ENCODE peak calls at places on chromosome 3, in eight cellular contexts. One of them, this sample, is unnamed. For H3K4me1, the result is how much of the 10 kb centered on the place peaks cover.

GRCh38 chr3:129045675-129046036 is 14.9 kb upstream of the GP9 start:
- DNase-seq in tibial artery: no peak
- DNase-seq in IMR-90: no peak
- DNase-seq in OCI-LY7: no peak
- DNase-seq in thyroid gland: no peak
- DNase-seq in body of pancreas: peak
- DNase-seq in kidney: no peak
- DNase-seq in GM23248: peak
- DNase-seq in this sample: no peak

GRCh38 chr3:107367353-107367752 is 9.9 kb upstream of the CCDC54 start:
- DNase-seq in tibial artery: no peak
- DNase-seq in IMR-90: peak
- DNase-seq in OCI-LY7: peak
- DNase-seq in thyroid gland: no peak
- DNase-seq in body of pancreas: peak
- DNase-seq in kidney: no peak
- DNase-seq in GM23248: peak
- DNase-seq in this sample: no peak

GRCh38 chr3:196339493-196340254 is 1.5 kb upstream of the TM4SF19 start:
- DNase-seq in tibial artery: no peak
- DNase-seq in IMR-90: peak
- DNase-seq in OCI-LY7: no peak
- DNase-seq in thyroid gland: no peak
- DNase-seq in body of pancreas: no peak
- DNase-seq in kidney: no peak
- DNase-seq in GM23248: peak
- DNase-seq in this sample: no peak

GRCh38 chr3:194332858-194333211 is 18.3 kb downstream of the CPN2 start:
- DNase-seq in tibial artery: no peak
- DNase-seq in IMR-90: no peak
- DNase-seq in OCI-LY7: no peak
- DNase-seq in thyroid gland: no peak
- DNase-seq in body of pancreas: no peak
- DNase-seq in kidney: no peak
- DNase-seq in GM23248: no peak
- DNase-seq in this sample: no peak

GRCh38 chr3:21673393-21673792 is 77.6 kb downstream of the ZNF385D start:
- DNase-seq in tibial artery: no peak
- DNase-seq in IMR-90: no peak
- DNase-seq in OCI-LY7: no peak
- DNase-seq in thyroid gland: no peak
- DNase-seq in body of pancreas: no peak
- DNase-seq in kidney: no peak
- DNase-seq in GM23248: peak
- DNase-seq in this sample: no peak

GRCh38 chr3:55426486-55426885 is 60.6 kb downstream of the WNT5A start:
- DNase-seq in tibial artery: no peak
- DNase-seq in IMR-90: peak
- DNase-seq in OCI-LY7: no peak
- DNase-seq in thyroid gland: no peak
- DNase-seq in body of pancreas: no peak
- DNase-seq in kidney: no peak
- DNase-seq in GM23248: peak
- DNase-seq in this sample: no peak

GRCh38 chr3:125406070-125406469 is 30.9 kb upstream of the ZNF148 start:
- DNase-seq in tibial artery: no peak
- DNase-seq in IMR-90: no peak
- DNase-seq in OCI-LY7: no peak
- DNase-seq in thyroid gland: peak
- DNase-seq in body of pancreas: no peak
- DNase-seq in kidney: no peak
- DNase-seq in GM23248: no peak
- DNase-seq in this sample: no peak

GRCh38 chr3:43523454-43524053 is 98.3 kb downstream of the ANO10 start:
- DNase-seq in tibial artery: no peak
- DNase-seq in IMR-90: peak
- DNase-seq in OCI-LY7: no peak
- DNase-seq in thyroid gland: no peak
- DNase-seq in body of pancreas: no peak
- DNase-seq in kidney: no peak
- DNase-seq in GM23248: peak
- DNase-seq in this sample: no peak

GRCh38 chr3:124601189-124601588 is 129.1 kb upstream of the UMPS start:
- DNase-seq in tibial artery: no peak
- DNase-seq in IMR-90: no peak
- DNase-seq in OCI-LY7: no peak
- DNase-seq in thyroid gland: peak
- DNase-seq in body of pancreas: no peak
- DNase-seq in kidney: no peak
- DNase-seq in GM23248: no peak
- DNase-seq in this sample: no peak

GRCh38 chr3:39419697-39420293 is 13.3 kb downstream of the RPSA start:
- DNase-seq in tibial artery: no peak
- DNase-seq in IMR-90: no peak
- DNase-seq in OCI-LY7: no peak
- DNase-seq in thyroid gland: no peak
- DNase-seq in body of pancreas: no peak
- DNase-seq in kidney: no peak
- DNase-seq in GM23248: no peak
- DNase-seq in this sample: no peak

GRCh38 chr3:153161714-153162512 is at the start of gene RAP2B:
- DNase-seq in tibial artery: peak
- DNase-seq in IMR-90: peak
- DNase-seq in OCI-LY7: peak
- DNase-seq in thyroid gland: peak
- DNase-seq in body of pancreas: peak
- DNase-seq in kidney: peak
- DNase-seq in GM23248: peak
- DNase-seq in this sample: peak

GRCh38 chr3:153164009-153164550 is 2.1 kb downstream of the RAP2B start:
- DNase-seq in tibial artery: no peak
- DNase-seq in IMR-90: no peak
- DNase-seq in OCI-LY7: no peak
- DNase-seq in thyroid gland: no peak
- DNase-seq in body of pancreas: no peak
- DNase-seq in kidney: no peak
- DNase-seq in GM23248: peak
- DNase-seq in this sample: no peak

GRCh38 chr3:153163349-153164008 is 1.5 kb downstream of the RAP2B start:
- DNase-seq in tibial artery: no peak
- DNase-seq in IMR-90: peak
- DNase-seq in OCI-LY7: peak
- DNase-seq in thyroid gland: no peak
- DNase-seq in body of pancreas: no peak
- DNase-seq in kidney: peak
- DNase-seq in GM23248: peak
- DNase-seq in this sample: no peak

GRCh38 chr3:153161138-153161713 is 800 bp upstream of the RAP2B start:
- DNase-seq in tibial artery: peak
- DNase-seq in IMR-90: peak
- DNase-seq in OCI-LY7: peak
- DNase-seq in thyroid gland: peak
- DNase-seq in body of pancreas: peak
- DNase-seq in kidney: peak
- DNase-seq in GM23248: peak
- DNase-seq in this sample: peak

DNA sequence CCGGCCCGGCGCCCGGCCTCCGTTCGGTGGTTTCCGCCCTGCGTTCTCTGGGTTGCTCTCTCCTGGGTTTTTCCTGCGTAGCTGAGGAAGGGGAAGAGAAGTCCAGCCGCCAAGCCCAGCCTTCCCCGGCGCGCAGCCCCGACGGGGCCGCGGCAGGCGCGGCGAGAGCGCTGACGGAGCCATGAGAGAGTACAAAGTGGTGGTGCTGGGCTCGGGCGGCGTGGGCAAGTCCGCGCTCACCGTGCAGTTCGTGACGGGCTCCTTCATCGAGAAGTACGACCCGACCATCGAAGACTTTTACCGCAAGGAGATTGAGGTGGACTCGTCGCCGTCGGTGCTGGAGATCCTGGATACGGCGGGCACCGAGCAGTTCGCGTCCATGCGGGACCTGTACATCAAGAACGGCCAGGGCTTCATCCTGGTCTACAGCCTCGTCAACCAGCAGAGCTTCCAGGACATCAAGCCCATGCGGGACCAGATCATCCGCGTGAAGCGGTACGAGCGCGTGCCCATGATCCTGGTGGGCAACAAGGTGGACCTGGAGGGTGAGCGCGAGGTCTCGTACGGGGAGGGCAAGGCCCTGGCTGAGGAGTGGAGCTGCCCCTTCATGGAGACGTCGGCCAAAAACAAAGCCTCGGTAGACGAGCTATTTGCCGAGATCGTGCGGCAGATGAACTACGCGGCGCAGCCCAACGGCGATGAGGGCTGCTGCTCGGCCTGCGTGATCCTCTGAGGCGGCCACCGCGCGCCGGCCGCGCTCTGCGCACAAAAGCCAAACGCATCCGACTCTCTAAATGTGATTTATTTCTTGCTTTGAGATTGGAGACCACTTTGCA is 705 bp downstream of the RAP2B start:
- DNase-seq in tibial artery: peak
- DNase-seq in IMR-90: peak
- DNase-seq in OCI-LY7: peak
- DNase-seq in thyroid gland: peak
- DNase-seq in body of pancreas: peak
- DNase-seq in kidney: peak
- DNase-seq in GM23248: peak
- DNase-seq in this sample: peak
- H3K4me1 ChIP-seq in tibial artery: under half
- H3K4me1 ChIP-seq in IMR-90: under half
- H3K4me1 ChIP-seq in OCI-LY7: under half
- H3K4me1 ChIP-seq in thyroid gland: under half
- H3K4me1 ChIP-seq in body of pancreas: under half
- H3K4me1 ChIP-seq in kidney: under half
- H3K4me1 ChIP-seq in GM23248: under half
- H3K4me1 ChIP-seq in this sample: under half

DNA sequence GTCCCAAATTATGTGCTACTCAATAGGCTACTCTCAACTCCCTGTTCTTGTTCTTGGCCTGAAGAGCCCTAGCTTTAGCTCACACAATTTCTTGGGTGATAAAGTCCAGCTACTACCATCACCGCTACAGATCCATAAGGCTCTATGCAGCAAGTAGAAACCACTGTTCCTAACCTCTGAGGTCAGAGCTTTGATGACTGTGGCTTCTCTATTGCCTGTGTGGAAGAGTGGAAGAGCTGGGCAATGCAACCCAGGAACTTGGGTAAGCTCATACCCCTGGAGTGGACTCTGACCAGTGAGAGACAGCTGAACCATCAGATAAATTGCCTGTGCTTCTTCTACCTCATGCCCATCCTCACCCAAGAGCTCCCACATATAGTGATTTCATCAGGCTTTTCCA is 172.4 kb upstream of the MBNL1 start:
- DNase-seq in tibial artery: no peak
- DNase-seq in IMR-90: no peak
- DNase-seq in OCI-LY7: no peak
- DNase-seq in thyroid gland: no peak
- DNase-seq in body of pancreas: no peak
- DNase-seq in kidney: no peak
- DNase-seq in GM23248: no peak
- DNase-seq in this sample: no peak
- H3K27ac ChIP-seq in tibial artery: peak
- H3K27ac ChIP-seq in IMR-90: no peak
- H3K27ac ChIP-seq in OCI-LY7: no peak
- H3K27ac ChIP-seq in thyroid gland: no peak
- H3K27ac ChIP-seq in body of pancreas: no peak
- H3K27ac ChIP-seq in kidney: no peak
- H3K27ac ChIP-seq in GM23248: no peak
- H3K27ac ChIP-seq in this sample: no peak

DNA sequence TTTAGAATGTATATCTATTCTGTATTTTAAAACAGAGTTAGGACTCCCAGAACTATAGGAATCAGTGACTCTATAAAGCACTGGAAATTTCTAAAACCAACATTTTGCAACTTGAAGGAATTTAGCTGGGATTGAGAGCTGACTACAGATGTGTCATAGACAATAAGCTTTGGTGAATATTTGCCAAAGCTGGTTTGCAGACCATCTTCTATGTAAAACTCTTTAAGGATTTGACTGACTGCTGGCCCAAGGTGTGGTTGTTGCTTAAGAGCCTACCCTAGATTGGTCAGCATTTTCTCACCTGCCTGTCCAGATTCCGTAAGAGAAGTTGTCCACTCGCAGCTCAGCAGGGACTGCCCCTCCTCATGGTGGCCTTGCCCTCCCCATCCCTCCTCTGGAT is 73.2 kb upstream of the GK5 start:
- DNase-seq in tibial artery: no peak
- DNase-seq in IMR-90: no peak
- DNase-seq in OCI-LY7: no peak
- DNase-seq in thyroid gland: no peak
- DNase-seq in body of pancreas: no peak
- DNase-seq in kidney: no peak
- DNase-seq in GM23248: no peak
- DNase-seq in this sample: no peak
- H3K4me1 ChIP-seq in tibial artery: under half
- H3K4me1 ChIP-seq in IMR-90: under half
- H3K4me1 ChIP-seq in OCI-LY7: under half
- H3K4me1 ChIP-seq in thyroid gland: under half
- H3K4me1 ChIP-seq in body of pancreas: under half
- H3K4me1 ChIP-seq in kidney: under half
- H3K4me1 ChIP-seq in GM23248: under half
- H3K4me1 ChIP-seq in this sample: under half

DNA sequence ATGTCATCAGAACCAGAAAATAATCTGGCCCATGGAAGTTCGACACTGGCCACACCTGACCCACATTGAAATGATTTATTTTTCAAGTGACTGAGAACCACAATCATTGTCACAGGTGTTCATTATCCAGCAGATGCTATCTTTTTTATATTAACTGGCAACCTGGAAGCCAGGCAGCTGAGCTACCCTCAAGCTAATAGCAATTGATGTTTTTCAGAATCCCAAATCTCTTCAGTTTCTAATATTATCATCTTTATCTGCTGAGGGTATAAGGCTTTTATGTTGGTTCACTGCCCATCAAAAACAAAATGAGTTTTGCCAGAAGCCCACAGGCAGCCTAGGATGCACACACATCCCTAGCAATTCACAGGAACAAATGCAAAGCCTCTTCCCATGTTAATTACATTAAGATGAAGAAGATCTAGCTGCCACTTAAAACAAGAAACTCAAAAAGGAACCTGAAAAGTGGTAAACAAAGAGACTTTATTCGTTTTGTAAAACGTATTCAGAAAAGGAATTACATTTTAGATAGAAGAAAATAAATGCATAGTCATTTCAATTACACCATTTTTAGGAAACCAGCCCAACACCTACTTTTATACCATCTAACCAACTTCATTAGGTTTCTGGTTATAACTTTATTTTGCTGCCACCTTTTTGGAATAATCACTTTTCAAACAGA is 40.9 kb upstream of the STRIT1 start:
- DNase-seq in tibial artery: no peak
- DNase-seq in IMR-90: no peak
- DNase-seq in OCI-LY7: no peak
- DNase-seq in thyroid gland: no peak
- DNase-seq in body of pancreas: no peak
- DNase-seq in kidney: no peak
- DNase-seq in GM23248: no peak
- DNase-seq in this sample: no peak
- H3K27ac ChIP-seq in tibial artery: no peak
- H3K27ac ChIP-seq in IMR-90: no peak
- H3K27ac ChIP-seq in OCI-LY7: no peak
- H3K27ac ChIP-seq in thyroid gland: no peak
- H3K27ac ChIP-seq in body of pancreas: no peak
- H3K27ac ChIP-seq in kidney: no peak
- H3K27ac ChIP-seq in GM23248: no peak
- H3K27ac ChIP-seq in this sample: no peak

GRCh38 chr3:185561374-185561943 is 9.1 kb upstream of the LIPH start:
- DNase-seq in tibial artery: no peak
- DNase-seq in IMR-90: no peak
- DNase-seq in OCI-LY7: no peak
- DNase-seq in thyroid gland: peak
- DNase-seq in body of pancreas: peak
- DNase-seq in kidney: peak
- DNase-seq in GM23248: no peak
- DNase-seq in this sample: peak
- H3K4me1 ChIP-seq in tibial artery: under half
- H3K4me1 ChIP-seq in IMR-90: under half
- H3K4me1 ChIP-seq in OCI-LY7: under half
- H3K4me1 ChIP-seq in thyroid gland: under half
- H3K4me1 ChIP-seq in body of pancreas: under half
- H3K4me1 ChIP-seq in kidney: under half
- H3K4me1 ChIP-seq in GM23248: under half
- H3K4me1 ChIP-seq in this sample: under half